ENCODE peak calls at places on chromosomes 3 and 15, in ten cellular contexts. One of them, this sample, is unnamed.

GRCh38 chr15:50765202-50765967 is at the start of gene SPPL2A:
- DNase-seq in Peyer's patch: peak; percentile 90
- DNase-seq in HCT116: peak; percentile 37
- DNase-seq in pancreas: peak; percentile 82
- DNase-seq in tibial nerve: peak; percentile 48
- DNase-seq in cardiac muscle cell: peak; percentile 85
- DNase-seq in adrenal gland: peak; percentile 83
- DNase-seq in GM23338: peak; percentile 88
- DNase-seq in thoracic aorta: peak; percentile 54
- DNase-seq in mammary epithelial cell: peak; percentile 85
- DNase-seq in this sample: peak; percentile 61

GRCh38 chr3:165643433-165643824 is 193.8 kb downstream of the BCHE start:
- DNase-seq in HCT116: no peak
- DNase-seq in GM23338: no peak
- DNase-seq in cardiac muscle cell: no peak
- DNase-seq in thoracic aorta: no peak
- DNase-seq in tibial nerve: no peak
- DNase-seq in adrenal gland: no peak
- DNase-seq in pancreas: no peak
- DNase-seq in mammary epithelial cell: peak; percentile 5
- DNase-seq in Peyer's patch: no peak
- DNase-seq in this sample: peak; percentile 37

GRCh38 chr15:52428297-52428696 is 100.4 kb downstream of the MYO5A start:
- DNase-seq in pancreas: no peak
- DNase-seq in tibial nerve: no peak
- DNase-seq in HCT116: no peak
- DNase-seq in cardiac muscle cell: no peak
- DNase-seq in mammary epithelial cell: no peak
- DNase-seq in adrenal gland: no peak
- DNase-seq in thoracic aorta: no peak
- DNase-seq in Peyer's patch: no peak
- DNase-seq in GM23338: no peak
- DNase-seq in this sample: no peak

GRCh38 chr3:139288266-139288821 is 55.5 kb upstream of the MRPS22 start:
- DNase-seq in GM23338: no peak
- DNase-seq in Peyer's patch: no peak
- DNase-seq in HCT116: no peak
- DNase-seq in mammary epithelial cell: no peak
- DNase-seq in thoracic aorta: no peak
- DNase-seq in adrenal gland: peak; percentile 61
- DNase-seq in cardiac muscle cell: peak; percentile 44
- DNase-seq in pancreas: peak; percentile 66
- DNase-seq in tibial nerve: no peak
- DNase-seq in this sample: no peak

GRCh38 chr15:54082836-54083492 is 104.7 kb downstream of the UNC13C start:
- DNase-seq in HCT116: no peak
- DNase-seq in mammary epithelial cell: no peak
- DNase-seq in Peyer's patch: no peak
- DNase-seq in pancreas: no peak
- DNase-seq in cardiac muscle cell: peak; percentile 52
- DNase-seq in adrenal gland: no peak
- DNase-seq in tibial nerve: no peak
- DNase-seq in GM23338: peak; percentile 40
- DNase-seq in thoracic aorta: no peak
- DNase-seq in this sample: no peak

GRCh38 chr3:126102011-126102410 is 18.1 kb upstream of the SLC41A3 start:
- DNase-seq in thoracic aorta: no peak
- DNase-seq in tibial nerve: no peak
- DNase-seq in cardiac muscle cell: no peak
- DNase-seq in mammary epithelial cell: no peak
- DNase-seq in GM23338: no peak
- DNase-seq in Peyer's patch: no peak
- DNase-seq in adrenal gland: no peak
- DNase-seq in HCT116: no peak
- DNase-seq in pancreas: no peak
- DNase-seq in this sample: no peak

GRCh38 chr15:33007295-33007855 is 187.1 kb downstream of the FMN1 start:
- DNase-seq in mammary epithelial cell: peak; percentile 17
- DNase-seq in thoracic aorta: no peak
- DNase-seq in pancreas: no peak
- DNase-seq in cardiac muscle cell: peak; percentile 45
- DNase-seq in GM23338: peak; percentile 68
- DNase-seq in tibial nerve: no peak
- DNase-seq in HCT116: peak; percentile 35
- DNase-seq in adrenal gland: no peak
- DNase-seq in Peyer's patch: no peak
- DNase-seq in this sample: no peak

GRCh38 chr15:101615414-101615985 is 36.7 kb downstream of the TM2D3 start:
- DNase-seq in thoracic aorta: no peak
- DNase-seq in adrenal gland: peak; percentile 61
- DNase-seq in HCT116: no peak
- DNase-seq in tibial nerve: no peak
- DNase-seq in pancreas: no peak
- DNase-seq in mammary epithelial cell: no peak
- DNase-seq in cardiac muscle cell: no peak
- DNase-seq in Peyer's patch: no peak
- DNase-seq in GM23338: no peak
- DNase-seq in this sample: no peak

GRCh38 chr3:36960502-36960901 is 15.6 kb upstream of the TRANK1 start:
- DNase-seq in mammary epithelial cell: no peak
- DNase-seq in thoracic aorta: no peak
- DNase-seq in Peyer's patch: no peak
- DNase-seq in cardiac muscle cell: no peak
- DNase-seq in HCT116: no peak
- DNase-seq in GM23338: no peak
- DNase-seq in adrenal gland: no peak
- DNase-seq in tibial nerve: no peak
- DNase-seq in pancreas: no peak
- DNase-seq in this sample: no peak

GRCh38 chr15:55248895-55249294 is 40.7 kb downstream of the RAB27A start:
- DNase-seq in cardiac muscle cell: no peak
- DNase-seq in thoracic aorta: no peak
- DNase-seq in Peyer's patch: no peak
- DNase-seq in HCT116: no peak
- DNase-seq in mammary epithelial cell: no peak
- DNase-seq in adrenal gland: no peak
- DNase-seq in GM23338: no peak
- DNase-seq in pancreas: no peak
- DNase-seq in tibial nerve: no peak
- DNase-seq in this sample: no peak

GRCh38 chr15:55247276-55247675 is 42.3 kb downstream of the RAB27A start:
- DNase-seq in thoracic aorta: no peak
- DNase-seq in adrenal gland: no peak
- DNase-seq in HCT116: no peak
- DNase-seq in mammary epithelial cell: no peak
- DNase-seq in GM23338: no peak
- DNase-seq in pancreas: no peak
- DNase-seq in Peyer's patch: no peak
- DNase-seq in cardiac muscle cell: no peak
- DNase-seq in tibial nerve: no peak
- DNase-seq in this sample: no peak

GRCh38 chr15:55250951-55251350 is 38.7 kb downstream of the RAB27A start:
- DNase-seq in tibial nerve: no peak
- DNase-seq in Peyer's patch: no peak
- DNase-seq in adrenal gland: no peak
- DNase-seq in thoracic aorta: no peak
- DNase-seq in pancreas: no peak
- DNase-seq in HCT116: no peak
- DNase-seq in GM23338: no peak
- DNase-seq in cardiac muscle cell: peak; percentile 13
- DNase-seq in mammary epithelial cell: no peak
- DNase-seq in this sample: no peak

GRCh38 chr15:55247766-55248427 is 41.7 kb downstream of the RAB27A start:
- DNase-seq in adrenal gland: no peak
- DNase-seq in tibial nerve: no peak
- DNase-seq in HCT116: no peak
- DNase-seq in cardiac muscle cell: no peak
- DNase-seq in mammary epithelial cell: no peak
- DNase-seq in thoracic aorta: no peak
- DNase-seq in GM23338: no peak
- DNase-seq in Peyer's patch: no peak
- DNase-seq in pancreas: no peak
- DNase-seq in this sample: no peak

DNA sequence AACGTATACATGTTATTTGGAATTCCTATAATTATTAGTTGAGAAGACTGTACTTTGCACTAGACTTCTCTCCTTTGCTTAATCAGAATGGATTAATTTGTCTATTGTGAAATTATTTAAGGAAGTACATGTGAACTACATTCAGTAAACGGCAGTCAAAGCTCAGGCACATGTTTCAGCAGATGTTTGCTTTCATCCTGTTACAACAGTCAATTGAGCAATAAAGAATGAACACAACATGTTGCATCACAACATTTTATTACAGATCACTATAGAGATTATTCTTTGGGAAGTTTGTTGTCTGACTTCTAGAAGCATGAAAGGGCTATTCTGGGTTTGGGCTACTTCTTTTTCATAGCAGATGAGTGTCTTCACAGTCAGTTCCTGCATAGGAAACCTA is 39.2 kb downstream of the RAB27A start:
- DNase-seq in adrenal gland: peak; percentile 42
- DNase-seq in tibial nerve: no peak
- DNase-seq in pancreas: no peak
- DNase-seq in Peyer's patch: no peak
- DNase-seq in thoracic aorta: no peak
- DNase-seq in HCT116: no peak
- DNase-seq in cardiac muscle cell: no peak
- DNase-seq in mammary epithelial cell: peak; percentile 75
- DNase-seq in GM23338: no peak
- DNase-seq in this sample: peak; percentile 65
- H3K27ac ChIP-seq in adrenal gland: no peak overlapping the region
- H3K27ac ChIP-seq in tibial nerve: no peak overlapping the region
- H3K27ac ChIP-seq in pancreas: no peak overlapping the region
- H3K27ac ChIP-seq in Peyer's patch: peak overlapping the region; percentile 12
- H3K27ac ChIP-seq in thoracic aorta: no peak overlapping the region
- H3K27ac ChIP-seq in HCT116: no peak overlapping the region
- H3K27ac ChIP-seq in cardiac muscle cell: peak overlapping the region; percentile 7
- H3K27ac ChIP-seq in mammary epithelial cell: peak overlapping the region; percentile 28
- H3K27ac ChIP-seq in GM23338: no peak overlapping the region
- H3K27ac ChIP-seq in this sample: no peak overlapping the region

GRCh38 chr15:80367094-80367493 is 37.1 kb upstream of the ARNT2 start:
- DNase-seq in pancreas: no peak
- DNase-seq in mammary epithelial cell: no peak
- DNase-seq in cardiac muscle cell: peak; percentile 10
- DNase-seq in tibial nerve: no peak
- DNase-seq in Peyer's patch: no peak
- DNase-seq in GM23338: peak; percentile 90
- DNase-seq in HCT116: peak; percentile 45
- DNase-seq in adrenal gland: no peak
- DNase-seq in thoracic aorta: no peak
- DNase-seq in this sample: no peak
- TF ChIP-seq CTCF in pancreas: no peak
- TF ChIP-seq CTCF in mammary epithelial cell: peak; percentile 10
- TF ChIP-seq CTCF in cardiac muscle cell: peak; percentile 34
- TF ChIP-seq CTCF in tibial nerve: no peak
- TF ChIP-seq CTCF in Peyer's patch: no peak
- TF ChIP-seq CTCF in GM23338: peak; percentile 70
- TF ChIP-seq CTCF in HCT116: peak; percentile 65
- TF ChIP-seq CTCF in adrenal gland: no peak
- TF ChIP-seq CTCF in thoracic aorta: no peak
- TF ChIP-seq CTCF in this sample: peak; percentile 36

DNA sequence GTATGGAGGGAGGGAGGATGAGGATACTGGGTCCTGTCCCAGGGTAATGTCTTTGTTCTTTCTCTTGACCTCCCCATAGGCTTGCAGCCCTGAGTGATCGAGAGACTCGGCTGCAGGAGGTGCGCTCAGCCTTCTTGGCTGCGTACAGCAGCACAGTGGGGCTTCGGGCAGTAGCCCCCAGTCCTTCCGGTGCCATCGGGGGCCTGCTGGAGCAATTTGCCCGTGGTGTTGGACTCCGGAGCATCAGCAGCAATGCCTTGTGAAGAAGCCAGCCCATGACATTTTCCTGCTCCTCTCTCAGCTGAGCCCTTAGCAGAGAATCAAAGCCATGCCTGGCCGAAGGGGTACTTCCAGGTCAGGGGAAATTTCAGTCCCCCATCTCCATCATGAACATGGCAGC is 1.9 kb upstream of the CPNE9 start:
- DNase-seq in cardiac muscle cell: no peak
- DNase-seq in thoracic aorta: no peak
- DNase-seq in adrenal gland: no peak
- DNase-seq in Peyer's patch: no peak
- DNase-seq in GM23338: no peak
- DNase-seq in tibial nerve: no peak
- DNase-seq in mammary epithelial cell: no peak
- DNase-seq in HCT116: no peak
- DNase-seq in pancreas: no peak
- DNase-seq in this sample: no peak
- H3K4me1 ChIP-seq in cardiac muscle cell: peaks cover 4% of the 10 kb centered on the region
- H3K4me1 ChIP-seq in thoracic aorta: peaks cover 13% of the 10 kb centered on the region
- H3K4me1 ChIP-seq in adrenal gland: peaks cover 18% of the 10 kb centered on the region
- H3K4me1 ChIP-seq in Peyer's patch: peaks cover 18% of the 10 kb centered on the region
- H3K4me1 ChIP-seq in GM23338: peaks cover 4% of the 10 kb centered on the region
- H3K4me1 ChIP-seq in tibial nerve: peaks cover 21% of the 10 kb centered on the region
- H3K4me1 ChIP-seq in mammary epithelial cell: peaks cover 16% of the 10 kb centered on the region
- H3K4me1 ChIP-seq in HCT116: peaks cover 9% of the 10 kb centered on the region
- H3K4me1 ChIP-seq in pancreas: no peaks in the 10 kb centered on the region
- H3K4me1 ChIP-seq in this sample: no peaks in the 10 kb centered on the region

DNA sequence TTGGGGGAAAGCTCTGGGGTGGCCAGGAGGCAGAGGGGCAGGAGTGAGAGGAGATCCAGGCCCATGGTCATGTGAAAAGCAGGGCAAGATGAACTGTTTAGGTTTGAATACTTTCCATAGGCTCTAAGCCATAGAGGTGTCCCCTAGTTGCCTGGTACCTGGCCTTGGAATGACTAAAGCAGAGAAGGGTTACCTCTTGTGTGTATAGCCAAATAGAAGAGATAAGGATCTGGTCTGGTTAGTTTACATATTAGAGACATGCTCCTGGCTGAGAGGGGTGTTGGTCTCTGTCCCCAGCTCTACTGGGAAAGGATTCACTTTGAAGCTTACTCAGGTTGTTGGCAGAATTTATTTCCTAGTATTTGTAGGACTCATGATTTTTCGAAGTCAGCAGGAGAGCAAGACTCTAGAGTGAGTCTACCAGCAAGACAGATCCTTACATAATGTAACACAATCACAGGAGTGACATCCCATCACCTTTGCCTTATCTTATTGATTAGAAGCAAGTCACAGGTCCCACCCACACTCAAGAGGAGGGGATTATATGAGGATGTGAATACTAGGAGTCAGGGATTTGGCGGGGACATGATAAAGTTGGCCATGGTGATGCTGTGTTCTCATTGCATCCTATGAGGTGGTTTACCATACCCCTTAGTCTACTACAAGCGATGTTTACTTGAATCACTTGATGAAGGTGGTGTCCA is 11.4 kb upstream of the TM4SF1 start:
- DNase-seq in HCT116: no peak
- DNase-seq in pancreas: no peak
- DNase-seq in cardiac muscle cell: no peak
- DNase-seq in thoracic aorta: no peak
- DNase-seq in mammary epithelial cell: no peak
- DNase-seq in adrenal gland: no peak
- DNase-seq in Peyer's patch: no peak
- DNase-seq in tibial nerve: no peak
- DNase-seq in GM23338: no peak
- DNase-seq in this sample: no peak
- H3K27ac ChIP-seq in HCT116: no peak overlapping the region
- H3K27ac ChIP-seq in pancreas: peak overlapping the region; percentile 82
- H3K27ac ChIP-seq in cardiac muscle cell: no peak overlapping the region
- H3K27ac ChIP-seq in thoracic aorta: no peak overlapping the region
- H3K27ac ChIP-seq in mammary epithelial cell: peak overlapping the region; percentile 99
- H3K27ac ChIP-seq in adrenal gland: no peak overlapping the region
- H3K27ac ChIP-seq in Peyer's patch: no peak overlapping the region
- H3K27ac ChIP-seq in tibial nerve: no peak overlapping the region
- H3K27ac ChIP-seq in GM23338: no peak overlapping the region
- H3K27ac ChIP-seq in this sample: peak overlapping the region; percentile 96

This sample was measured in foreskin keratinocyte.